ENCODE peak calls at places on chromosomes 12 and 14, in ten cellular contexts. One of them, this sample, is unnamed.

GRCh38 chr14:51595831-51596472 is 55.8 kb upstream of the FRMD6 start:
- DNase-seq in H9: no peak
- DNase-seq in pancreas: no peak
- DNase-seq in right lobe of liver: no peak
- DNase-seq in BJ: no peak
- DNase-seq in AG09319: no peak
- DNase-seq in fibroblast of pulmonary artery: no peak
- DNase-seq in heart right ventricle: no peak
- DNase-seq in K562: no peak
- DNase-seq in CD8-positive, alpha-beta T cell: no peak
- DNase-seq in this sample: no peak

GRCh38 chr12:11773889-11774677 is 124.6 kb downstream of the ETV6 start:
- DNase-seq in H9: no peak
- DNase-seq in pancreas: no peak
- DNase-seq in right lobe of liver: no peak
- DNase-seq in BJ: no peak
- DNase-seq in AG09319: no peak
- DNase-seq in fibroblast of pulmonary artery: no peak
- DNase-seq in heart right ventricle: no peak
- DNase-seq in K562: no peak
- DNase-seq in CD8-positive, alpha-beta T cell: no peak
- DNase-seq in this sample: peak

GRCh38 chr12:91211869-91212268 is 29.3 kb upstream of the DCN start:
- DNase-seq in H9: no peak
- DNase-seq in pancreas: no peak
- DNase-seq in right lobe of liver: no peak
- DNase-seq in BJ: no peak
- DNase-seq in AG09319: no peak
- DNase-seq in fibroblast of pulmonary artery: no peak
- DNase-seq in heart right ventricle: no peak
- DNase-seq in K562: no peak
- DNase-seq in CD8-positive, alpha-beta T cell: no peak
- DNase-seq in this sample: no peak

GRCh38 chr12:64103821-64104220 is 118.3 kb downstream of the KICS2 start:
- DNase-seq in H9: no peak
- DNase-seq in pancreas: no peak
- DNase-seq in right lobe of liver: no peak
- DNase-seq in BJ: no peak
- DNase-seq in AG09319: no peak
- DNase-seq in fibroblast of pulmonary artery: no peak
- DNase-seq in heart right ventricle: no peak
- DNase-seq in K562: no peak
- DNase-seq in CD8-positive, alpha-beta T cell: no peak
- DNase-seq in this sample: no peak

GRCh38 chr14:94681300-94682060 is 69.3 kb downstream of the SERPINA3 start:
- DNase-seq in H9: peak
- DNase-seq in pancreas: peak
- DNase-seq in right lobe of liver: peak
- DNase-seq in BJ: no peak
- DNase-seq in AG09319: no peak
- DNase-seq in fibroblast of pulmonary artery: peak
- DNase-seq in heart right ventricle: no peak
- DNase-seq in K562: peak
- DNase-seq in CD8-positive, alpha-beta T cell: no peak
- DNase-seq in this sample: no peak

GRCh38 chr12:6998708-6999451 is 19.4 kb downstream of the LPCAT3 start:
- DNase-seq in H9: no peak
- DNase-seq in pancreas: peak
- DNase-seq in right lobe of liver: peak
- DNase-seq in BJ: no peak
- DNase-seq in AG09319: no peak
- DNase-seq in fibroblast of pulmonary artery: no peak
- DNase-seq in heart right ventricle: no peak
- DNase-seq in K562: no peak
- DNase-seq in CD8-positive, alpha-beta T cell: no peak
- DNase-seq in this sample: no peak

GRCh38 chr14:77116194-77116817 is 18.2 kb downstream of the CIPC start:
- DNase-seq in H9: no peak
- DNase-seq in pancreas: no peak
- DNase-seq in right lobe of liver: no peak
- DNase-seq in BJ: no peak
- DNase-seq in AG09319: no peak
- DNase-seq in fibroblast of pulmonary artery: no peak
- DNase-seq in heart right ventricle: no peak
- DNase-seq in K562: no peak
- DNase-seq in CD8-positive, alpha-beta T cell: no peak
- DNase-seq in this sample: no peak

GRCh38 chr12:110546339-110546738 is 36.8 kb downstream of the PPTC7 start:
- DNase-seq in H9: no peak
- DNase-seq in pancreas: no peak
- DNase-seq in right lobe of liver: no peak
- DNase-seq in BJ: peak
- DNase-seq in AG09319: peak
- DNase-seq in fibroblast of pulmonary artery: peak
- DNase-seq in heart right ventricle: no peak
- DNase-seq in K562: no peak
- DNase-seq in CD8-positive, alpha-beta T cell: no peak
- DNase-seq in this sample: no peak

GRCh38 chr12:43278268-43278832 is 273.7 kb downstream of the ADAMTS20 start:
- DNase-seq in H9: no peak
- DNase-seq in pancreas: no peak
- DNase-seq in right lobe of liver: no peak
- DNase-seq in BJ: no peak
- DNase-seq in AG09319: no peak
- DNase-seq in fibroblast of pulmonary artery: no peak
- DNase-seq in heart right ventricle: no peak
- DNase-seq in K562: no peak
- DNase-seq in CD8-positive, alpha-beta T cell: no peak
- DNase-seq in this sample: no peak

GRCh38 chr12:17503742-17504141 is 586.3 kb downstream of the RERGL start:
- DNase-seq in H9: no peak
- DNase-seq in pancreas: no peak
- DNase-seq in right lobe of liver: no peak
- DNase-seq in BJ: no peak
- DNase-seq in AG09319: no peak
- DNase-seq in fibroblast of pulmonary artery: no peak
- DNase-seq in heart right ventricle: no peak
- DNase-seq in K562: no peak
- DNase-seq in CD8-positive, alpha-beta T cell: no peak
- DNase-seq in this sample: no peak

GRCh38 chr14:96497087-96497486 is 5.1 kb upstream of the PAPOLA start:
- DNase-seq in H9: no peak
- DNase-seq in pancreas: no peak
- DNase-seq in right lobe of liver: no peak
- DNase-seq in BJ: no peak
- DNase-seq in AG09319: no peak
- DNase-seq in fibroblast of pulmonary artery: no peak
- DNase-seq in heart right ventricle: no peak
- DNase-seq in K562: no peak
- DNase-seq in CD8-positive, alpha-beta T cell: no peak
- DNase-seq in this sample: no peak

GRCh38 chr14:96501383-96501745 is 818 bp upstream of the PAPOLA start:
- DNase-seq in H9: no peak
- DNase-seq in pancreas: no peak
- DNase-seq in right lobe of liver: no peak
- DNase-seq in BJ: no peak
- DNase-seq in AG09319: no peak
- DNase-seq in fibroblast of pulmonary artery: no peak
- DNase-seq in heart right ventricle: no peak
- DNase-seq in K562: no peak
- DNase-seq in CD8-positive, alpha-beta T cell: no peak
- DNase-seq in this sample: no peak

GRCh38 chr14:96497586-96497985 is 4.6 kb upstream of the PAPOLA start:
- DNase-seq in H9: no peak
- DNase-seq in pancreas: no peak
- DNase-seq in right lobe of liver: no peak
- DNase-seq in BJ: no peak
- DNase-seq in AG09319: no peak
- DNase-seq in fibroblast of pulmonary artery: no peak
- DNase-seq in heart right ventricle: no peak
- DNase-seq in K562: no peak
- DNase-seq in CD8-positive, alpha-beta T cell: no peak
- DNase-seq in this sample: no peak

GRCh38 chr14:96502621-96503251 is 554 bp downstream of the PAPOLA start:
- DNase-seq in H9: peak
- DNase-seq in pancreas: peak
- DNase-seq in right lobe of liver: peak
- DNase-seq in BJ: no peak
- DNase-seq in AG09319: no peak
- DNase-seq in fibroblast of pulmonary artery: peak
- DNase-seq in heart right ventricle: peak
- DNase-seq in K562: peak
- DNase-seq in CD8-positive, alpha-beta T cell: peak
- DNase-seq in this sample: peak

DNA sequence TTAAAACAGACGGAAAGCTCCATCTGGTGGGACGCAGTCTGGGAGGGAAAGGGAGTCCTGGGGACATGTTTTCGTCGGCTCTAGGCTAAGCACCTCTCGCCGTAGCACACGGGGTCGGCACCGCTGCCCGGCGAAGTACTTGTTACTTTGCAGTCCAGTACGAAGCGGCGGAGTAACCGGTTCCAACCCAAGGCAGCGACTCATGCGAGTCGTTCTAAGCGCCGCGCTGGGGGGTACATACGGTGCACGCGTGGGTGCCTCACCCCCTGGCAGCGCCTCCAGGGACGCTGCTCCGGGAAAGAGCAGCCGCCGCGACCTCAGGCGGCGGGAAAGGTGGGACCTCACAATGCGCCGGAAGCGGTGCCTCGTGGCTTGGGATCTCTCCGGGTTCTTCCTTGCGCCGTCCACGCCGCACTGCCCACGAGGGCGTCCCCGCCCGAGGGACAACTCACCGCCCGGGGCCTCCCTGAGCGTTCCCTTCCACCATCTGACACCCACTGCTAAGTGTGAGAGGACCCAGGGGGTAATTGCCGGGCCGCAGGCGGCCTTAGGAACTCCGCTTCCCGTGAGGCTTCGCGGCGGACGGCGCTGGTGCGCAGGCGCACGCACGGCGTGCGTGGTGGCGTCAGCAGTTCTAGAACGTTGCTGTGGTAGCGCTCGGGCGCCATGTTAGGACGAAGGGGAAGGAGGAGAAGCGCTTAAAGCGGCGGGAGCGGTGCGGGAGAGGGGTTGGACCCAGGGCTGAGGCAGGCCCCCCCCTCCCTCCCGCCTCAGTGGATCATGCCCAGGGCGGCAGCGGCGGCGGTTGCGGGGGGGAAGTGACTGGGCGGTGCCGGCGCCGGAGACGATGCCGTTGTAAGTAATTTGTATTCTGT is at the start of gene PAPOLA:
- DNase-seq in H9: peak
- DNase-seq in pancreas: peak
- DNase-seq in right lobe of liver: peak
- DNase-seq in BJ: peak
- DNase-seq in AG09319: peak
- DNase-seq in fibroblast of pulmonary artery: peak
- DNase-seq in heart right ventricle: peak
- DNase-seq in K562: peak
- DNase-seq in CD8-positive, alpha-beta T cell: peak
- DNase-seq in this sample: peak
- TF ChIP-seq CTCF in H9: peak
- TF ChIP-seq CTCF in pancreas: no peak
- TF ChIP-seq CTCF in right lobe of liver: peak
- TF ChIP-seq CTCF in BJ: peak
- TF ChIP-seq CTCF in AG09319: no peak
- TF ChIP-seq CTCF in fibroblast of pulmonary artery: no peak
- TF ChIP-seq CTCF in heart right ventricle: no peak
- TF ChIP-seq CTCF in K562: peak
- TF ChIP-seq CTCF in CD8-positive, alpha-beta T cell: no peak
- TF ChIP-seq CTCF in this sample: no peak

DNA sequence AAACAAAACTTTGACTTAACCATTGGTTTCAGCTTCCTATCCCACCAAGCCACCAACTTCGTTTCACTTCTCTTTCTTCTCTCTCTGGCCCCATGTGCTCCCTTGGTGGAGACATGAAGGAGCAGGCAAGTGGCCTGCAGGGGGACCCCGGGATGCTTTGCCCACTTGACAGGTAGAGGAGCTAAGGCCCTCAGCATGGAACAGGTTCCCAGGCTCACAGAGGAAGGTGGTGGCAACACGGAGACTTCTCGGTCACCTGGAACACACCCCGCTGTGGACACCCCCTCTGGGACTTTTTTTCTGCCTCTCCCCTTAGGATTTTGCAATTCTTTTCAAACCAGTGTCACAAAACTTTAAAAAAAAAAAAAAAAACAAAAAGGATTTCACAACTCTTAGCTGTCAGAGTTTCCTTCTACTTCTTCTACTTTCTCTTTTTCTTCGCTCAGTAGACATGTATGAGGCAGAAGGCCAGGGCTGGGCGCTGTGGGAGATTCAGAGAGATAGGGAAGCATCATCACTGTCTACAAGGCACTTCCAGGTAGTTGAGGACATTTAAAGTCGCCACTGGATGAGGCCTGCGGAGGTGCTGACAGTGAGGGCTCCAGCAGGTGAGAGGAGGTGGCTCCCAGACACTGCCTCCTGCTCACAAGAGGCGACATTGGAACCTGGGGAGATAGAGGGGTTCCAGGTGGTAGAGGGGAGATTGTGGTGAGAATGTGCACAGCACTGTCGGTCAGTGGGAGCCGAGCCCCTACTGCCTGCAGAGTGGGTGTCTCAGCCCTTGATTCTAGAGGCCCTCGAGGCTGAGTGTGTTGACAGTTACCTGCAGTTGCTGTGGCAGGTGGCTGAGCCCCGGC is 119.6 kb downstream of the GCH1 start:
- DNase-seq in H9: peak
- DNase-seq in pancreas: no peak
- DNase-seq in right lobe of liver: peak
- DNase-seq in BJ: no peak
- DNase-seq in AG09319: no peak
- DNase-seq in fibroblast of pulmonary artery: no peak
- DNase-seq in heart right ventricle: no peak
- DNase-seq in K562: no peak
- DNase-seq in CD8-positive, alpha-beta T cell: no peak
- DNase-seq in this sample: no peak
- TF ChIP-seq CTCF in H9: peak
- TF ChIP-seq CTCF in pancreas: no peak
- TF ChIP-seq CTCF in right lobe of liver: no peak
- TF ChIP-seq CTCF in BJ: peak
- TF ChIP-seq CTCF in AG09319: no peak
- TF ChIP-seq CTCF in fibroblast of pulmonary artery: peak
- TF ChIP-seq CTCF in heart right ventricle: no peak
- TF ChIP-seq CTCF in K562: no peak
- TF ChIP-seq CTCF in CD8-positive, alpha-beta T cell: no peak
- TF ChIP-seq CTCF in this sample: peak

GRCh38 chr12:13962699-13963098 is 18.7 kb downstream of the GRIN2B start:
- DNase-seq in H9: peak
- DNase-seq in pancreas: no peak
- DNase-seq in right lobe of liver: no peak
- DNase-seq in BJ: no peak
- DNase-seq in AG09319: no peak
- DNase-seq in fibroblast of pulmonary artery: no peak
- DNase-seq in heart right ventricle: no peak
- DNase-seq in K562: peak
- DNase-seq in CD8-positive, alpha-beta T cell: no peak
- DNase-seq in this sample: no peak
- TF ChIP-seq CTCF in H9: peak
- TF ChIP-seq CTCF in pancreas: no peak
- TF ChIP-seq CTCF in right lobe of liver: no peak
- TF ChIP-seq CTCF in BJ: peak
- TF ChIP-seq CTCF in AG09319: no peak
- TF ChIP-seq CTCF in fibroblast of pulmonary artery: peak
- TF ChIP-seq CTCF in heart right ventricle: no peak
- TF ChIP-seq CTCF in K562: peak
- TF ChIP-seq CTCF in CD8-positive, alpha-beta T cell: no peak
- TF ChIP-seq CTCF in this sample: no peak

GRCh38 chr14:101557811-101558738 is 3.2 kb upstream of the DIO3 start:
- DNase-seq in H9: no peak
- DNase-seq in pancreas: peak
- DNase-seq in right lobe of liver: no peak
- DNase-seq in BJ: no peak
- DNase-seq in AG09319: no peak
- DNase-seq in fibroblast of pulmonary artery: no peak
- DNase-seq in heart right ventricle: no peak
- DNase-seq in K562: no peak
- DNase-seq in CD8-positive, alpha-beta T cell: no peak
- DNase-seq in this sample: no peak
- TF ChIP-seq CTCF in H9: peak
- TF ChIP-seq CTCF in pancreas: no peak
- TF ChIP-seq CTCF in right lobe of liver: peak
- TF ChIP-seq CTCF in BJ: peak
- TF ChIP-seq CTCF in AG09319: peak
- TF ChIP-seq CTCF in fibroblast of pulmonary artery: no peak
- TF ChIP-seq CTCF in heart right ventricle: no peak
- TF ChIP-seq CTCF in K562: no peak
- TF ChIP-seq CTCF in CD8-positive, alpha-beta T cell: no peak
- TF ChIP-seq CTCF in this sample: no peak